ENCODE peak calls at places on chromosomes 6 and 20, in nine cellular contexts. Q is neuronal stem cell, P is stomach, O is hepatocyte, N is lower leg skin, V is AG08396, K is NCI-H1092, R is CD14-positive monocyte, F is head of caudate nucleus. U is an unnamed sample.

GRCh38 chr6:20414711-20415110 is 13.0 kb downstream of the E2F3 start:
- DNase-seq in F (no peak), R (no peak), N (no peak), K (no peak), P (no peak), V (no peak), O (no peak), Q (no peak), U (no peak)

GRCh38 chr6:72461144-72461543 is 160.7 kb upstream of the KCNQ5 start:
- DNase-seq in Q (no peak), R (no peak), V (peak; percentile 38), O (no peak), F (no peak), K (no peak), P (no peak), N (no peak), U (no peak)

GRCh38 chr6:149306967-149307366 is 10.5 kb upstream of the TAB2 start:
- DNase-seq in N (no peak), K (no peak), P (no peak), F (no peak), O (no peak), Q (no peak), R (no peak), V (no peak), U (no peak)

GRCh38 chr6:146357578-146358340 is 185.9 kb upstream of the RAB32 start:
- DNase-seq in F (no peak), V (no peak), R (no peak), Q (no peak), N (no peak), K (no peak), O (no peak), P (no peak), U (peak; percentile 13)

GRCh38 chr6:138088307-138088744 is 18.9 kb downstream of the PERP start:
- DNase-seq in Q (no peak), V (peak; percentile 69), P (peak; percentile 59), O (peak; percentile 69), R (no peak), K (no peak), N (no peak), F (no peak), U (peak; percentile 98)

GRCh38 chr6:33995873-33996475 is 149.9 kb downstream of the GRM4 start:
- DNase-seq in K (no peak), Q (no peak), O (no peak), P (no peak), V (no peak), F (no peak), R (no peak), N (peak; percentile 80), U (no peak)

GRCh38 chr6:143513410-143513809 is 1.9 kb upstream of the FUCA2 start:
- DNase-seq in V (no peak), F (peak; percentile 54), K (peak; percentile 74), R (no peak), P (peak; percentile 44), O (peak; percentile 26), N (no peak), Q (no peak), U (no peak)

GRCh38 chr20:438581-439469 is 23.5 kb downstream of the TBC1D20 start:
- DNase-seq in O (no peak), P (peak; percentile 47), R (no peak), V (no peak), K (no peak), N (no peak), Q (no peak), F (no peak), U (no peak)

GRCh38 chr6:39777218-39777617 is 15.0 kb upstream of the DAAM2 start:
- DNase-seq in V (no peak), N (no peak), O (peak; percentile 22), R (no peak), P (no peak), F (no peak), K (no peak), Q (no peak), U (no peak)

GRCh38 chr6:5121956-5122355 is 36.8 kb downstream of the PPP1R3G start:
- DNase-seq in N (peak; percentile 56), O (no peak), Q (no peak), V (no peak), K (no peak), R (no peak), F (no peak), P (no peak), U (no peak)